ENCODE peak calls at places on chromosomes 12 and 14, in eight cellular contexts. D is sigmoid colon; Q is breast epithelium; U is fibroblast of the conjunctiva; G is activated CD8-positive, alpha-beta memory T cell treated with anti-CD3 and anti-CD28 coated beads for 1 hour; R is AG08396; Y is activated T-cell treated with anti-CD3 and anti-CD28 coated beads for 1 hour; I is neural crest cell. J is an unnamed sample.

GRCh38 chr14:70186826-70187483 is 1.8 kb downstream of the SLC8A3 start:
- DNase-seq in D (no peak), Q (no peak), U (no peak), G (no peak), R (no peak), Y (no peak), I (no peak), J (no peak)

GRCh38 chr12:47742253-47742825 is 16.3 kb downstream of the RAPGEF3 start:
- DNase-seq in D (no peak), Q (peak), U (no peak), G (peak), R (peak), Y (peak), I (peak), J (no peak)

GRCh38 chr14:102772781-102773570 is 4.3 kb upstream of the TRAF3 start:
- DNase-seq in D (no peak), Q (no peak), U (no peak), G (no peak), R (no peak), Y (no peak), I (no peak), J (no peak)

GRCh38 chr12:69284131-69284530 is 44.8 kb downstream of the CPSF6 start:
- DNase-seq in D (peak), Q (peak), U (peak), G (peak), R (peak), Y (no peak), I (peak), J (no peak)

GRCh38 chr12:4434299-4434698 is 11.3 kb downstream of the FGF6 start:
- DNase-seq in D (no peak), Q (no peak), U (no peak), G (no peak), R (no peak), Y (no peak), I (no peak), J (no peak)

GRCh38 chr14:67934087-67934486 is 114.5 kb downstream of the RAD51B start:
- DNase-seq in D (no peak), Q (no peak), U (peak), G (no peak), R (peak), Y (no peak), I (peak), J (no peak)

GRCh38 chr14:88185843-88186242 is 137.2 kb downstream of the KCNK10 start:
- DNase-seq in D (no peak), Q (no peak), U (no peak), G (no peak), R (no peak), Y (no peak), I (no peak), J (no peak)

GRCh38 chr14:62759796-62760195 is 285.5 kb downstream of the KCNH5 start:
- DNase-seq in D (no peak), Q (no peak), U (no peak), G (no peak), R (no peak), Y (no peak), I (no peak), J (no peak)

GRCh38 chr14:51852541-51852940 is 7.9 kb upstream of the GNG2 start:
- DNase-seq in D (no peak), Q (no peak), U (no peak), G (no peak), R (no peak), Y (no peak), I (no peak), J (no peak)

GRCh38 chr12:56336361-56337167 is 2.1 kb upstream of the IL23A start:
- DNase-seq in D (no peak), Q (no peak), U (no peak), G (no peak), R (no peak), Y (no peak), I (no peak), J (no peak)

GRCh38 chr14:103702095-103702494 is 13.2 kb downstream of the XRCC3 start:
- DNase-seq in D (no peak), Q (no peak), U (no peak), G (no peak), R (no peak), Y (no peak), I (no peak), J (no peak)

GRCh38 chr12:28258998-28259397 is 68.7 kb downstream of the CCDC91 start:
- DNase-seq in D (no peak), Q (no peak), U (no peak), G (no peak), R (no peak), Y (no peak), I (no peak), J (no peak)